ENCODE peak calls at places on chromosomes 11 and 22, in five cellular contexts. S is psoas muscle; U is hypothalamus; J is fibroblast of the aortic adventitia; E is stimulated activated CD8-positive, alpha-beta memory T cell treated with anti-CD3 and anti-CD28 coated beads, Interleukin-7, amount 100 ng/mL, for 24 hours. T is an unnamed sample.
A peak's percentile ranks its signal among the peaks of the same experiment; 100 is the strongest.

GRCh38 chr11:130555251-130555841 is 106.9 kb downstream of the ADAMTS15 start:
- DNase-seq in S (peak; percentile 68), U (no peak), J (peak; percentile 68), E (no peak), T (peak; percentile 34)

GRCh38 chr11:119377961-119378667 is 3.4 kb downstream of the USP2 start:
- DNase-seq in S (no peak), U (no peak), J (no peak), E (no peak), T (no peak)

GRCh38 chr22:35622132-35622913 is 5.2 kb upstream of the MB start:
- DNase-seq in S (peak; percentile 90), U (no peak), J (no peak), E (no peak), T (no peak)

GRCh38 chr22:46483353-46483752 is 54.1 kb downstream of the CELSR1 start:
- DNase-seq in S (no peak), U (no peak), J (no peak), E (no peak), T (no peak)

GRCh38 chr22:25364736-25365241 is 145.3 kb downstream of the CRYBB2 start:
- DNase-seq in S (no peak), U (no peak), J (no peak), E (no peak), T (peak; percentile 32)

GRCh38 chr11:64742087-64742939 is 1.6 kb downstream of the RASGRP2 start:
- DNase-seq in S (no peak), U (no peak), J (no peak), E (no peak), T (peak; percentile 25)

GRCh38 chr11:65401803-65402248 is 15.4 kb downstream of the FRMD8 start:
- DNase-seq in S (no peak), U (no peak), J (no peak), E (no peak), T (no peak)

GRCh38 chr11:132056689-132057088 is 686.3 kb downstream of the NTM start:
- DNase-seq in S (no peak), U (no peak), J (peak; percentile 84), E (no peak), T (peak; percentile 93)

GRCh38 chr11:279966-280761 is 2.0 kb downstream of the NLRP6 start:
- DNase-seq in S (peak; percentile 55), U (no peak), J (no peak), E (no peak), T (no peak)

GRCh38 chr11:131146817-131147490 is 223.5 kb upstream of the NTM start:
- DNase-seq in S (no peak), U (no peak), J (no peak), E (no peak), T (no peak)

GRCh38 chr11:33912405-33913361 is 20.8 kb upstream of the LMO2 start:
- DNase-seq in S (peak; percentile 56), U (no peak), J (peak; percentile 91), E (no peak), T (peak; percentile 91)

GRCh38 chr11:47002366-47002765 is 65.8 kb downstream of the CSTPP1 start:
- DNase-seq in S (no peak), U (no peak), J (peak; percentile 18), E (no peak), T (peak; percentile 23)

GRCh38 chr11:23288001-23288783 is 427.9 kb upstream of the CCDC179 start:
- DNase-seq in S (no peak), U (no peak), J (peak; percentile 58), E (no peak), T (peak; percentile 58)

GRCh38 chr11:70432065-70432464 is 33.7 kb downstream of the CTTN start:
- DNase-seq in S (no peak), U (no peak), J (peak; percentile 18), E (no peak), T (no peak)

GRCh38 chr11:118113031-118113430 is 26.3 kb upstream of the SMIM35 start:
- DNase-seq in S (no peak), U (no peak), J (no peak), E (no peak), T (no peak)

GRCh38 chr11:8775341-8776133 is 92.9 kb downstream of the RPL27A start:
- DNase-seq in S (no peak), U (no peak), J (no peak), E (no peak), T (no peak)

GRCh38 chr11:106156290-106156937 is 79.0 kb downstream of the AASDHPPT start:
- DNase-seq in S (no peak), U (no peak), J (peak; percentile 94), E (no peak), T (peak; percentile 89)

GRCh38 chr11:65389294-65389980 is 3.0 kb downstream of the FRMD8 start:
- DNase-seq in S (no peak), U (no peak), J (no peak), E (no peak), T (peak; percentile 23)

GRCh38 chr11:72930011-72930410 is 115.8 kb downstream of the ATG16L2 start:
- DNase-seq in S (no peak), U (no peak), J (peak; percentile 37), E (no peak), T (peak; percentile 17)

GRCh38 chr22:32932176-32932575 is 126.0 kb downstream of the SYN3 start:
- DNase-seq in S (no peak), U (no peak), J (peak; percentile 32), E (no peak), T (peak; percentile 46)

GRCh38 chr11:107683807-107684206 is 28.0 kb downstream of the SLN start:
- DNase-seq in S (no peak), U (no peak), J (no peak), E (no peak), T (no peak)

GRCh38 chr11:90407350-90407749 is 184.5 kb upstream of the CHORDC1 start:
- DNase-seq in S (no peak), U (no peak), J (no peak), E (no peak), T (no peak)

GRCh38 chr22:38706101-38706884 is 549 bp downstream of the GTPBP1 start:
- DNase-seq in S (peak; percentile 77), U (peak; percentile 44), J (peak; percentile 36), E (no peak), T (peak; percentile 71)

GRCh38 chr22:26709617-26710390 is 52.4 kb downstream of the MIAT start:
- DNase-seq in S (no peak), U (no peak), J (peak; percentile 56), E (no peak), T (peak; percentile 66)

GRCh38 chr11:34653851-34654490 is 33.1 kb downstream of the EHF start:
- DNase-seq in S (peak; percentile 81), U (no peak), J (peak; percentile 97), E (no peak), T (peak; percentile 95)

GRCh38 chr22:33051960-33052839 is 6.0 kb downstream of the SYN3 start:
- DNase-seq in S (no peak), U (no peak), J (no peak), E (no peak), T (no peak)

GRCh38 chr11:109972181-109972715 is 120.9 kb upstream of the ZC3H12C start:
- DNase-seq in S (no peak), U (no peak), J (no peak), E (no peak), T (peak; percentile 26)

T was measured in mesenchymal stem cell.